ENCODE peak calls at places on chromosomes 6 and 20, in eight cellular contexts. One of them, this sample, is unnamed.

GRCh38 chr6:69421986-69422385 is 374.8 kb downstream of the LMBRD1 start:
- DNase-seq in sigmoid colon: no peak
- DNase-seq in GM06990: no peak
- DNase-seq in transverse colon: no peak
- DNase-seq in neural progenitor cell: no peak
- DNase-seq in MM.1S: no peak
- DNase-seq in pancreas: no peak
- DNase-seq in right lobe of liver: no peak
- DNase-seq in this sample: no peak

GRCh38 chr6:9520417-9521151 is 894.3 kb downstream of the TFAP2A start:
- DNase-seq in sigmoid colon: no peak
- DNase-seq in GM06990: peak
- DNase-seq in transverse colon: no peak
- DNase-seq in neural progenitor cell: no peak
- DNase-seq in MM.1S: no peak
- DNase-seq in pancreas: no peak
- DNase-seq in right lobe of liver: no peak
- DNase-seq in this sample: peak

GRCh38 chr6:135115411-135116293 is 61.0 kb upstream of the HBS1L start:
- DNase-seq in sigmoid colon: no peak
- DNase-seq in GM06990: no peak
- DNase-seq in transverse colon: no peak
- DNase-seq in neural progenitor cell: no peak
- DNase-seq in MM.1S: no peak
- DNase-seq in pancreas: no peak
- DNase-seq in right lobe of liver: no peak
- DNase-seq in this sample: peak

GRCh38 chr20:10634683-10635411 is 39.0 kb downstream of the JAG1 start:
- DNase-seq in sigmoid colon: no peak
- DNase-seq in GM06990: no peak
- DNase-seq in transverse colon: no peak
- DNase-seq in neural progenitor cell: no peak
- DNase-seq in MM.1S: no peak
- DNase-seq in pancreas: no peak
- DNase-seq in right lobe of liver: no peak
- DNase-seq in this sample: no peak

GRCh38 chr6:9537381-9537780 is 877.5 kb downstream of the TFAP2A start:
- DNase-seq in sigmoid colon: no peak
- DNase-seq in GM06990: no peak
- DNase-seq in transverse colon: no peak
- DNase-seq in neural progenitor cell: no peak
- DNase-seq in MM.1S: no peak
- DNase-seq in pancreas: no peak
- DNase-seq in right lobe of liver: no peak
- DNase-seq in this sample: no peak

GRCh38 chr6:42453649-42454427 is 2.1 kb upstream of the TRERF1 start:
- DNase-seq in sigmoid colon: peak
- DNase-seq in GM06990: peak
- DNase-seq in transverse colon: peak
- DNase-seq in neural progenitor cell: peak
- DNase-seq in MM.1S: no peak
- DNase-seq in pancreas: peak
- DNase-seq in right lobe of liver: no peak
- DNase-seq in this sample: peak

GRCh38 chr20:15332711-15333160 is 995.3 kb upstream of the FLRT3 start:
- DNase-seq in sigmoid colon: no peak
- DNase-seq in GM06990: peak
- DNase-seq in transverse colon: no peak
- DNase-seq in neural progenitor cell: no peak
- DNase-seq in MM.1S: no peak
- DNase-seq in pancreas: no peak
- DNase-seq in right lobe of liver: no peak
- DNase-seq in this sample: peak

GRCh38 chr6:156851447-156851846 is 74.3 kb downstream of the ARID1B start:
- DNase-seq in sigmoid colon: no peak
- DNase-seq in GM06990: no peak
- DNase-seq in transverse colon: no peak
- DNase-seq in neural progenitor cell: no peak
- DNase-seq in MM.1S: peak
- DNase-seq in pancreas: no peak
- DNase-seq in right lobe of liver: no peak
- DNase-seq in this sample: peak

GRCh38 chr6:84777888-84778287 is 13.5 kb upstream of the TBX18 start:
- DNase-seq in sigmoid colon: no peak
- DNase-seq in GM06990: no peak
- DNase-seq in transverse colon: no peak
- DNase-seq in neural progenitor cell: no peak
- DNase-seq in MM.1S: no peak
- DNase-seq in pancreas: no peak
- DNase-seq in right lobe of liver: no peak
- DNase-seq in this sample: no peak

GRCh38 chr6:165721349-165721748 is 58.3 kb upstream of the PDE10A start:
- DNase-seq in sigmoid colon: no peak
- DNase-seq in GM06990: no peak
- DNase-seq in transverse colon: no peak
- DNase-seq in neural progenitor cell: no peak
- DNase-seq in MM.1S: no peak
- DNase-seq in pancreas: no peak
- DNase-seq in right lobe of liver: no peak
- DNase-seq in this sample: no peak

GRCh38 chr6:3714768-3715167 is 36.7 kb downstream of the PXDC1 start:
- DNase-seq in sigmoid colon: no peak
- DNase-seq in GM06990: no peak
- DNase-seq in transverse colon: no peak
- DNase-seq in neural progenitor cell: no peak
- DNase-seq in MM.1S: no peak
- DNase-seq in pancreas: no peak
- DNase-seq in right lobe of liver: no peak
- DNase-seq in this sample: no peak

GRCh38 chr6:34586327-34587040 is 30.4 kb upstream of the SPDEF start:
- DNase-seq in sigmoid colon: peak
- DNase-seq in GM06990: no peak
- DNase-seq in transverse colon: no peak
- DNase-seq in neural progenitor cell: no peak
- DNase-seq in MM.1S: no peak
- DNase-seq in pancreas: no peak
- DNase-seq in right lobe of liver: no peak
- DNase-seq in this sample: no peak

GRCh38 chr20:49712118-49712517 is 1.6 kb downstream of the B4GALT5 start:
- DNase-seq in sigmoid colon: no peak
- DNase-seq in GM06990: no peak
- DNase-seq in transverse colon: no peak
- DNase-seq in neural progenitor cell: peak
- DNase-seq in MM.1S: no peak
- DNase-seq in pancreas: no peak
- DNase-seq in right lobe of liver: no peak
- DNase-seq in this sample: no peak

GRCh38 chr20:2387180-2387577 is 6.5 kb downstream of the TGM6 start:
- DNase-seq in sigmoid colon: no peak
- DNase-seq in GM06990: no peak
- DNase-seq in transverse colon: peak
- DNase-seq in neural progenitor cell: peak
- DNase-seq in MM.1S: peak
- DNase-seq in pancreas: no peak
- DNase-seq in right lobe of liver: no peak
- DNase-seq in this sample: peak

GRCh38 chr6:39389372-39389767 is 66.9 kb upstream of the KCNK16 start:
- DNase-seq in sigmoid colon: no peak
- DNase-seq in GM06990: no peak
- DNase-seq in transverse colon: no peak
- DNase-seq in neural progenitor cell: peak
- DNase-seq in MM.1S: no peak
- DNase-seq in pancreas: no peak
- DNase-seq in right lobe of liver: no peak
- DNase-seq in this sample: no peak

GRCh38 chr6:113701552-113702254 is 155.4 kb upstream of the MARCKS start:
- DNase-seq in sigmoid colon: no peak
- DNase-seq in GM06990: no peak
- DNase-seq in transverse colon: no peak
- DNase-seq in neural progenitor cell: no peak
- DNase-seq in MM.1S: no peak
- DNase-seq in pancreas: peak
- DNase-seq in right lobe of liver: no peak
- DNase-seq in this sample: no peak

GRCh38 chr6:102571236-102571908 is 1177.9 kb downstream of the GRIK2 start:
- DNase-seq in sigmoid colon: no peak
- DNase-seq in GM06990: no peak
- DNase-seq in transverse colon: no peak
- DNase-seq in neural progenitor cell: no peak
- DNase-seq in MM.1S: no peak
- DNase-seq in pancreas: no peak
- DNase-seq in right lobe of liver: no peak
- DNase-seq in this sample: no peak

GRCh38 chr6:32176476-32177181 is 745 bp upstream of the AGPAT1 start:
- DNase-seq in sigmoid colon: no peak
- DNase-seq in GM06990: no peak
- DNase-seq in transverse colon: no peak
- DNase-seq in neural progenitor cell: no peak
- DNase-seq in MM.1S: no peak
- DNase-seq in pancreas: no peak
- DNase-seq in right lobe of liver: no peak
- DNase-seq in this sample: no peak

GRCh38 chr20:3276400-3277015 is 37.5 kb upstream of the SLC4A11 start:
- DNase-seq in sigmoid colon: no peak
- DNase-seq in GM06990: no peak
- DNase-seq in transverse colon: no peak
- DNase-seq in neural progenitor cell: peak
- DNase-seq in MM.1S: peak
- DNase-seq in pancreas: no peak
- DNase-seq in right lobe of liver: no peak
- DNase-seq in this sample: peak

DNA sequence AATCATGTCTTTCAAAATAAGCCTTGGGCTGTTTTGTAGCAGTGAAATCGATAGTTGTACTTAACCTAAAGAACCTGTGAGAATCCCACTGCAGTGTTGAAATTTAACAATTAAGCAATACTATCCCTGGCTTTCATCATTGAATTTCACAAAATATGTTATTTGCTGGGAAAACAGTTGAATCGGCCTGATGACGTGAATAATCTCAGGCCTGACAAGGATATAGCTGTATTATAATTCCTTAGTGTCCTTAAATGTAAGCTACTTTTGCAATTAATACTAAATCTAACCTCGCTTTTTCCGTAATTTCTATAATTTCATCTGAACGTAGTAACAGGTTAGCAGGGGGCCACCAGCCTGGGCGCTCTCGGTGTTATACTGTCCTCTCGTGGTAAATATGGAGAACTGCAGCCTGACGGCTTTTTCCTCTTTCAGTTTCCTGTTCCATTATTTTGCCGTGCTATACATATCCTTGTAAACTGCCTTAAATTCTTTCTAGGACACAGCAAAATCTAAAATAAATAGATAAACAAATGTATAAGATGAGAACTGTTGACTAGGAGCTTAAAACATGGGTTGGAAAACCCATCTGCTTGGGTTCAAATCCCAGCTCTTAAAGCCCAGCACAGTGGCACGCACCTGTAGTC is 24.0 kb downstream of the MTFR2 start:
- DNase-seq in sigmoid colon: peak
- DNase-seq in GM06990: no peak
- DNase-seq in transverse colon: peak
- DNase-seq in neural progenitor cell: peak
- DNase-seq in MM.1S: peak
- DNase-seq in pancreas: peak
- DNase-seq in right lobe of liver: peak
- DNase-seq in this sample: peak
- H3K4me3 ChIP-seq in sigmoid colon: peak
- H3K4me3 ChIP-seq in GM06990: no peak
- H3K4me3 ChIP-seq in transverse colon: no peak
- H3K4me3 ChIP-seq in neural progenitor cell: no peak
- H3K4me3 ChIP-seq in MM.1S: peak
- H3K4me3 ChIP-seq in pancreas: peak
- H3K4me3 ChIP-seq in right lobe of liver: peak
- H3K4me3 ChIP-seq in this sample: no peak

DNA sequence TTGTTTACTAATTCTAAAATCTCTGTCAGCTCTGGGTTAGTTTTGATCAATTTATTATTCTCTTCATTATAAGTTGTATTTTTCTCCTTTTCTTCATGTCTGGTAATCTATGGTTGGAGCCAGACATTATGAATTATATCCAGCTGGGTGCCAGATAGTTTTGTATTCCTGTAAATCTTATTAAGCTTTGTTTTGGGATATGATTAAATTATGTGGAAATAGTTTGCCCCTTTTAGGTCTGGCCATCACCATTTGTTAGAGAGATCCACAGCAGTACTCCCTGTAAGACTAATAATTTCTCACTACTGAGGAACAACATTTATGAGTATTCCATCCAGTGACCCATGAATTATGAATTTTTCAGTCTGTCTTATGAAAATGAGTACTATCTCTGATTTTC is 20.9 kb upstream of the SLC17A1 start:
- DNase-seq in sigmoid colon: no peak
- DNase-seq in GM06990: no peak
- DNase-seq in transverse colon: no peak
- DNase-seq in neural progenitor cell: no peak
- DNase-seq in MM.1S: no peak
- DNase-seq in pancreas: no peak
- DNase-seq in right lobe of liver: no peak
- DNase-seq in this sample: no peak
- TF ChIP-seq CTCF in sigmoid colon: no peak
- TF ChIP-seq CTCF in GM06990: no peak
- TF ChIP-seq CTCF in transverse colon: no peak
- TF ChIP-seq CTCF in neural progenitor cell: no peak
- TF ChIP-seq CTCF in MM.1S: no peak
- TF ChIP-seq CTCF in pancreas: no peak
- TF ChIP-seq CTCF in right lobe of liver: no peak
- TF ChIP-seq CTCF in this sample: no peak

GRCh38 chr6:11042750-11043551 is 1.2 kb downstream of the ELOVL2 start:
- DNase-seq in sigmoid colon: no peak
- DNase-seq in GM06990: no peak
- DNase-seq in transverse colon: no peak
- DNase-seq in neural progenitor cell: peak
- DNase-seq in MM.1S: no peak
- DNase-seq in pancreas: no peak
- DNase-seq in right lobe of liver: no peak
- DNase-seq in this sample: peak
- H3K4me3 ChIP-seq in sigmoid colon: peak
- H3K4me3 ChIP-seq in GM06990: no peak
- H3K4me3 ChIP-seq in transverse colon: no peak
- H3K4me3 ChIP-seq in neural progenitor cell: peak
- H3K4me3 ChIP-seq in MM.1S: no peak
- H3K4me3 ChIP-seq in pancreas: peak
- H3K4me3 ChIP-seq in right lobe of liver: peak
- H3K4me3 ChIP-seq in this sample: no peak

DNA sequence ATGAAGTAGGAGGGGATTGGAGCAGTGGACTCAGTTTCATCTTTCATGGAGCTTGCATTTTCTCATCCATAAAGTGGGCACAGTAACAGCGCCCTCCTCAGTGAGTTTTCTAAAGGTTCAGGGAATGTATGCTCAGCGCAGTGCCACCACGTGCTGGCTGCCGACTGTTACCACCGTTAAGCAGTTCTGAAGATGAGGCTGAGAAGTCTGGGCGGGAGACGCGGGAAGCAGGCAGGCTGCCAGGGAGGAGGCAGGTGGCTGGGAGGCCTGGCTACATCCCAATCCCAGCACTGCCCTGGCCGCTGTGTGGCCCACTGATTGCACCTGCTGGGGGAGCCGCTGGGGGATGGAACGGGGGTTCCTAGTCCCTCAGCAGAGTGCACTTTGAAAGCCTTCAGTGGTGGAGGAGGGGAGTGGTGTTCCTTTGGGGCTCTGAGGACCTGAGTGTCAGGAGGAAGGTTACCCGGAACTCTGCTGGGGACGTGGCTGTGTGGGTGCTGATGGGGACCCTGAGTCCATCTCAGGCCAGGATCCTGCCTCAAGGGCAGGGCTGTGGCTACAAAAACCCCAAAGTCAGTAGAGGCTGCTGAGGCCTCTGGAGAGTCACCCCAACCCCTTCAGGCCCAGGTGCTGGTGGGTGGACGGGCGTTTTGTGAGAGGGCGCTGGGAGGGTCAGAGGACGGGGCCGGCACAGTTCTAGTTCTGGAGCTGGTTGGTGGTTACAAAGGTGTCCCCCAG is 28.0 kb upstream of the PHACTR3 start:
- DNase-seq in sigmoid colon: no peak
- DNase-seq in GM06990: no peak
- DNase-seq in transverse colon: no peak
- DNase-seq in neural progenitor cell: no peak
- DNase-seq in MM.1S: no peak
- DNase-seq in pancreas: no peak
- DNase-seq in right lobe of liver: no peak
- DNase-seq in this sample: no peak
- TF ChIP-seq CTCF in sigmoid colon: no peak
- TF ChIP-seq CTCF in GM06990: no peak
- TF ChIP-seq CTCF in transverse colon: no peak
- TF ChIP-seq CTCF in neural progenitor cell: peak
- TF ChIP-seq CTCF in MM.1S: no peak
- TF ChIP-seq CTCF in pancreas: no peak
- TF ChIP-seq CTCF in right lobe of liver: no peak
- TF ChIP-seq CTCF in this sample: no peak